ENCODE peak calls at places on chromosome 12, in six cellular contexts. N, W, T, U, Y and A are unnamed samples.

GRCh38 chr12:753401-754237 is 1.2 kb downstream of the WNK1 start:
- DNase-seq in N (no peak), W (peak), T (peak), U (peak), Y (peak), A (peak)

GRCh38 chr12:52606581-52607241 is 5.4 kb upstream of the KRT72 start:
- DNase-seq in N (no peak), W (no peak), T (no peak), U (no peak), Y (no peak), A (no peak)

GRCh38 chr12:15522574-15523187 is 200.4 kb downstream of the PTPRO start:
- DNase-seq in N (peak), W (peak), T (no peak), U (no peak), Y (no peak), A (no peak)

GRCh38 chr12:74280156-74280655 is 257.4 kb upstream of the ATXN7L3B start:
- DNase-seq in N (no peak), W (no peak), T (no peak), U (no peak), Y (no peak), A (no peak)

GRCh38 chr12:111093428-111094142 is 173.2 kb upstream of the MYL2 start:
- DNase-seq in N (no peak), W (no peak), T (no peak), U (no peak), Y (no peak), A (no peak)

GRCh38 chr12:25806271-25806670 is 152.2 kb upstream of the RASSF8 start:
- DNase-seq in N (no peak), W (no peak), T (no peak), U (no peak), Y (no peak), A (no peak)

GRCh38 chr12:131466932-131467331 is 244.0 kb upstream of the SFSWAP start:
- DNase-seq in N (no peak), W (no peak), T (no peak), U (no peak), Y (peak), A (no peak)

GRCh38 chr12:24586293-24586692 is 362.6 kb downstream of the BCAT1 start:
- DNase-seq in N (no peak), W (no peak), T (no peak), U (no peak), Y (no peak), A (no peak)

GRCh38 chr12:111035578-111036301 is 115.4 kb upstream of the MYL2 start:
- DNase-seq in N (no peak), W (peak), T (no peak), U (peak), Y (no peak), A (no peak)

GRCh38 chr12:95318071-95318545 is 100.5 kb downstream of the VEZT start:
- DNase-seq in N (peak), W (no peak), T (no peak), U (no peak), Y (no peak), A (no peak)

GRCh38 chr12:42468341-42468821 is 121.2 kb downstream of the PRICKLE1 start:
- DNase-seq in N (no peak), W (no peak), T (peak), U (no peak), Y (no peak), A (no peak)

GRCh38 chr12:47190271-47190750 is 110.6 kb upstream of the AMIGO2 start:
- DNase-seq in N (peak), W (no peak), T (no peak), U (no peak), Y (no peak), A (no peak)

GRCh38 chr12:118119449-118119879 is 15.7 kb upstream of the VSIG10 start:
- DNase-seq in N (no peak), W (peak), T (no peak), U (no peak), Y (no peak), A (no peak)

GRCh38 chr12:75816892-75817291 is 214.7 kb downstream of the PHLDA1 start:
- DNase-seq in N (peak), W (no peak), T (no peak), U (no peak), Y (no peak), A (no peak)

GRCh38 chr12:26124491-26125450 is at the start of gene BHLHE41:
- DNase-seq in N (peak), W (peak), T (peak), U (peak), Y (peak), A (peak)

GRCh38 chr12:132729541-132730320 is 19.1 kb downstream of the PGAM5 start:
- DNase-seq in N (no peak), W (no peak), T (no peak), U (peak), Y (no peak), A (no peak)

GRCh38 chr12:103802586-103802886 is 38.5 kb downstream of the NT5DC3 start:
- DNase-seq in N (no peak), W (no peak), T (no peak), U (no peak), Y (no peak), A (no peak)

GRCh38 chr12:117408161-117408791 is 46.9 kb upstream of the NOS1 start:
- DNase-seq in N (no peak), W (peak), T (no peak), U (peak), Y (peak), A (peak)

GRCh38 chr12:11907625-11908024 is 163.1 kb upstream of the BCL2L14 start:
- DNase-seq in N (no peak), W (no peak), T (no peak), U (no peak), Y (no peak), A (no peak)

GRCh38 chr12:131005161-131006035 is 51.7 kb downstream of the ADGRD1 start:
- DNase-seq in N (no peak), W (no peak), T (no peak), U (no peak), Y (no peak), A (no peak)

GRCh38 chr12:131827961-131828534 is at the start of gene MMP17:
- DNase-seq in N (peak), W (peak), T (peak), U (no peak), Y (no peak), A (peak)

GRCh38 chr12:16568873-16569272 is 37.1 kb downstream of the LMO3 start:
- DNase-seq in N (no peak), W (no peak), T (no peak), U (no peak), Y (no peak), A (no peak)

GRCh38 chr12:3078086-3078820 is 1.1 kb downstream of the TSPAN9 start:
- DNase-seq in N (peak), W (peak), T (no peak), U (no peak), Y (no peak), A (no peak)

GRCh38 chr12:53234236-53234635 is 2.2 kb upstream of the RARG start:
- DNase-seq in N (no peak), W (peak), T (peak), U (no peak), Y (no peak), A (no peak)

GRCh38 chr12:64583395-64584172 is 26.7 kb upstream of the RASSF3 start:
- DNase-seq in N (no peak), W (no peak), T (no peak), U (no peak), Y (no peak), A (no peak)

GRCh38 chr12:21577516-21577915 is 27.1 kb downstream of the GYS2 start:
- DNase-seq in N (no peak), W (peak), T (no peak), U (no peak), Y (no peak), A (no peak)

GRCh38 chr12:23888396-23889068 is 60.9 kb downstream of the SOX5 start:
- DNase-seq in N (no peak), W (no peak), T (no peak), U (no peak), Y (no peak), A (no peak)

GRCh38 chr12:132711169-132711843 is 664 bp downstream of the PGAM5 start:
- DNase-seq in N (no peak), W (peak), T (no peak), U (peak), Y (peak), A (peak)

GRCh38 chr12:72872488-72872887 is 600.3 kb downstream of the TRHDE start:
- DNase-seq in N (no peak), W (peak), T (no peak), U (no peak), Y (no peak), A (no peak)

GRCh38 chr12:57270966-57271470 is 20.0 kb upstream of the STAC3 start:
- DNase-seq in N (no peak), W (peak), T (no peak), U (no peak), Y (no peak), A (no peak)
- TF ChIP-seq CTCF in N (no peak), W (peak), T (no peak), U (no peak), Y (no peak), A (no peak)

DNA sequence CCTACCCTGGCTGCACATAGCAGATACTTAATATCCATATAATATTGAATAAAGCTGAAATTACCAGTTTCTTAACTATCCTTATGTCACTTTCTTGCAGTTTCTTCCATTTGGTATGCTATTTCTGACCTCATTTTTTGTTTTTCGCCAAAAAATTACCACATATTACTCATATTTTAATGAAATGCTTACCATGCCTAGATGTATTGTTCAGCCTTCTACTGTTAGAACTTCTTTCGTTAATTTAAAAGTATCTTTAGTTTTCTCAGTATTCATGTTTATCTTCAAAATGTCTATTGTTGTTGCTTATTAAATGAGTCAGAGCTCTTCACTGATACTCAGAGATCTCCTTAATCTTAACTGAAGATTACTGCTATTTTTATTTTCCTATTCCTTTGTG is 20.5 kb downstream of the RAP1B start:
- DNase-seq in N (no peak), W (no peak), T (no peak), U (no peak), Y (no peak), A (no peak)
- H3K4me3 ChIP-seq in N (no peak), W (no peak), T (no peak), U (no peak), Y (no peak), A (no peak)

DNA sequence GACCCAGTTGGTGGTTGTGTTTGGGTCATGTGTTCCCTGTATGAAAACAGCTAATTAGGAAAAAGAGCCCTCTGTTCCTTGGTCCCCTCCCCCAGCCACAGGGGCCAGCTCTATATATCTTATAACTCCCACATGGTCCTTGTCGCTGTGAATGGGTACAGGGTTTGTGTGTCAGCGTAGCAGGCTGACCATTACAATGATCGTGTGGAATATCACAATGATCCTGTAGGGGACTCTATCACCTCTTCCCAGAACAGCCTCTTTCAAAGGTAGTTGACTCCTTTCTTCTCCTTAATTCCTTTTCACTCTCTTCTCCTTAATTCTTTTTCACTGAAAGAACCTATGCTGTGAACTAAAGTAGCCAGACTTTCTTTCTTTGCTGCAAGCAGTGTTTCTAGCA is 51.6 kb upstream of the RIC8B start:
- DNase-seq in N (no peak), W (peak), T (no peak), U (no peak), Y (no peak), A (no peak)
- TF ChIP-seq CTCF in N (no peak), W (peak), T (peak), U (no peak), Y (no peak), A (no peak)

GRCh38 chr12:70467908-70468733 is 102.0 kb downstream of the KCNMB4 start:
- DNase-seq in N (no peak), W (peak), T (no peak), U (no peak), Y (no peak), A (no peak)
- H3K4me3 ChIP-seq in N (no peak), W (no peak), T (no peak), U (no peak), Y (no peak), A (peak)

DNA sequence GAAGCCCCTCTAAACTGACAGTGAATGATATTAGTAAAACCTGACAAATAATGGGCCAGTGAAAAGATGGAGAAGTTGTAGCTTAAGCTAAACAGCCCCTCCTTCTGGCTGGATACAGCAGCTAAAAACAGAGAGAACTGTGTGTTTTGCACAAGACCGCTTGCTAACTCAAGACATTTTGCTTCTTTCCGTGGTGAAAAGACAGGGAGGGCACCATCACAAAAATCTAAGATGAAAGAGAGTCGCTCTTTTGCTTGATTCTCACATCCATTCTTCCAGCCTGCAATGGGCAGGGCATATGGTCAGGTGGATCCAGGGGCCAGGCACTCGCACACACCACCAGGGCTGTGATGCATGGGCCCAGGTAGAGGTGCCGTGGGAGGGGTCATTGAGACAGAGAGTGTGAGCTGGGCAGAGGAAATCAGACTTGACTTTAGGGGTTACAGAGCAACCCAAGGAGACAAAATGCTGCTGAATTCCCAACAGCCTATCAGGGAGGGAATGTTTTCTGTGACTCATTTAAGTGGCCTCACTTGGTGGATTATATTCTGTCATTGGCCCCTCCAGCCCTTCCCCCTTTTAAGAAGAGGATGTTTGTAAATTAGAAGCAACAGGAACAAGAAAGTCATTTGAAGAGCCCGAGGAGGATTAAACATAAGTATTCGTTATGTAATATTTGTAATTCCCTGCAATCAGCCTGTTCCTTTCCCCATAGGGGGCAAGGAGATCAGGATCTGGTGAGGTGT is 12.2 kb downstream of the EMP1 start:
- DNase-seq in N (peak), W (peak), T (no peak), U (no peak), Y (no peak), A (no peak)
- TF ChIP-seq CTCF in N (peak), W (peak), T (peak), U (peak), Y (peak), A (peak)